ENCODE peak calls at places on chromosomes 5 and 9, in eight cellular contexts. V, B, C, J, R, Y, M and G are unnamed samples.
A peak's percentile ranks its signal among the peaks of the same experiment; 100 is the strongest.

GRCh38 chr9:137152844-137153405 is 14.0 kb downstream of the GRIN1 start:
- DNase-seq in C (no peak), M (no peak), V (no peak), Y (no peak), R (no peak), B (no peak), J (no peak), G (no peak)

GRCh38 chr5:112202694-112203093 is 216.4 kb downstream of the EPB41L4A start:
- DNase-seq in B (no peak), R (no peak), V (no peak), M (no peak), C (no peak), Y (no peak), J (no peak), G (no peak)

GRCh38 chr9:120366646-120367019 is 213.3 kb downstream of the CDK5RAP2 start:
- DNase-seq in V (peak; percentile 52), R (no peak), B (no peak), M (no peak), Y (peak; percentile 70), C (peak; percentile 77), J (peak; percentile 31), G (no peak)

GRCh38 chr5:59322058-59322457 is 571.5 kb downstream of the PDE4D start:
- DNase-seq in V (no peak), B (no peak), C (no peak), R (no peak), J (no peak), M (no peak), Y (no peak), G (no peak)

GRCh38 chr9:33446507-33447403 is 638 bp downstream of the AQP3 start:
- DNase-seq in C (peak; percentile 75), R (peak; percentile 48), J (peak; percentile 64), V (peak; percentile 20), B (peak; percentile 52), M (peak; percentile 33), Y (no peak), G (peak; percentile 56)

GRCh38 chr9:112820886-112821285 is 69.8 kb downstream of the SLC46A2 start:
- DNase-seq in B (no peak), R (no peak), Y (peak; percentile 4), J (no peak), C (no peak), M (no peak), V (no peak), G (no peak)

GRCh38 chr9:114214181-114214580 is 58.8 kb downstream of the COL27A1 start:
- DNase-seq in B (no peak), V (no peak), M (peak; percentile 60), R (no peak), Y (no peak), C (no peak), J (no peak), G (no peak)

GRCh38 chr5:98307811-98308210 is 465.7 kb upstream of the RGMB start:
- DNase-seq in R (no peak), C (no peak), B (no peak), J (no peak), Y (no peak), V (no peak), M (no peak), G (no peak)

GRCh38 chr5:12615141-12615820 is 711.0 kb upstream of the CTNND2 start:
- DNase-seq in R (no peak), C (no peak), V (no peak), Y (no peak), J (no peak), B (no peak), M (no peak), G (no peak)

GRCh38 chr5:132478498-132478855 is 12.1 kb downstream of the IRF1 start:
- DNase-seq in R (no peak), M (peak; percentile 15), Y (no peak), V (no peak), B (no peak), C (no peak), J (no peak), G (no peak)

GRCh38 chr9:15873573-15874177 is 320.8 kb downstream of the CCDC171 start:
- DNase-seq in V (peak; percentile 63), J (no peak), M (no peak), R (no peak), B (no peak), Y (no peak), C (no peak), G (no peak)

GRCh38 chr5:156475831-156476551 is 149.0 kb downstream of the SGCD start:
- DNase-seq in B (no peak), Y (peak; percentile 80), M (peak; percentile 29), V (peak; percentile 49), C (peak; percentile 86), R (peak; percentile 55), J (no peak), G (peak; percentile 12)

GRCh38 chr5:60586307-60586901 is 113.6 kb downstream of the DEPDC1B start:
- DNase-seq in B (no peak), C (no peak), V (peak; percentile 7), J (no peak), Y (no peak), M (no peak), R (no peak), G (no peak)

GRCh38 chr9:73011956-73012355 is 59.1 kb upstream of the ALDH1A1 start:
- DNase-seq in M (no peak), V (no peak), Y (no peak), C (no peak), R (no peak), J (no peak), B (no peak), G (no peak)

GRCh38 chr9:133148351-133149129 is 15.2 kb downstream of the GBGT1 start:
- DNase-seq in B (peak; percentile 68), C (peak; percentile 68), V (peak; percentile 48), J (peak; percentile 66), R (no peak), M (peak; percentile 66), Y (no peak), G (peak; percentile 65)

GRCh38 chr5:8457187-8458037 is 588.5 kb downstream of the MTRR start:
- DNase-seq in V (no peak), C (no peak), R (peak; percentile 96), M (peak; percentile 95), Y (peak; percentile 99), B (peak; percentile 85), J (peak; percentile 92), G (peak; percentile 86)

GRCh38 chr5:177385720-177386119 is 1.5 kb downstream of the SLC34A1 start:
- DNase-seq in J (no peak), B (no peak), V (no peak), Y (no peak), C (no peak), R (no peak), M (no peak), G (no peak)

DNA sequence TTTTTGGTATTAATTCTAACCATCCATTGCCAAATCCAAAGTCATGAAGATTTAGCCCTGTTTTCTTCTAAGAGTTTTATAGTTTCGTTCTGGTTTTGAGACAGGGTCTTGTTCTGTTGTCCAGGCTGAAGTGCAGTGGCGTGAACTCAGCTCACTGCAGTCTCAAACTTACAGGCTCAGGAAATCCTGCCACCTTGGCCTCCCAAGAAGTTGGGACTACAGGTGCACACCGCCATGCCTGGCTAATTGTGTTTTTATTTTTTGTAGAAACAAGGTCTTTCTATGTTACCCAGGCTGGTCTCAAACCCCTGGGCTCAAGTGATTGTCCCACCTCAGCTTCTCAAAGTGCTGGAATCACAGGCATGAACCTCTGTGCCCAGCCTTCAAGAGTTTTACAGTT is 21.0 kb downstream of the ACTL7A start:
- DNase-seq in Y (no peak), R (no peak), M (no peak), C (no peak), V (no peak), B (no peak), J (no peak), G (no peak)
- H3K36me3 ChIP-seq in Y (peaks cover 10% of the 10 kb centered on the region), R (peaks cover 84% of the 10 kb centered on the region), M (peaks cover 79% of the 10 kb centered on the region), C (peaks cover 53% of the 10 kb centered on the region), V (peaks cover under 1% of the 10 kb centered on the region), B (peaks cover 84% of the 10 kb centered on the region), J (peaks cover 10% of the 10 kb centered on the region), G (peaks cover 23% of the 10 kb centered on the region)

GRCh38 chr5:22892441-22892840 is 39.3 kb upstream of the CDH12 start:
- DNase-seq in C (no peak), M (no peak), B (no peak), V (no peak), Y (no peak), R (no peak), J (no peak), G (no peak)

GRCh38 chr5:22887566-22887965 is 34.4 kb upstream of the CDH12 start:
- DNase-seq in Y (no peak), M (no peak), V (no peak), J (no peak), B (no peak), R (no peak), C (no peak), G (no peak)

DNA sequence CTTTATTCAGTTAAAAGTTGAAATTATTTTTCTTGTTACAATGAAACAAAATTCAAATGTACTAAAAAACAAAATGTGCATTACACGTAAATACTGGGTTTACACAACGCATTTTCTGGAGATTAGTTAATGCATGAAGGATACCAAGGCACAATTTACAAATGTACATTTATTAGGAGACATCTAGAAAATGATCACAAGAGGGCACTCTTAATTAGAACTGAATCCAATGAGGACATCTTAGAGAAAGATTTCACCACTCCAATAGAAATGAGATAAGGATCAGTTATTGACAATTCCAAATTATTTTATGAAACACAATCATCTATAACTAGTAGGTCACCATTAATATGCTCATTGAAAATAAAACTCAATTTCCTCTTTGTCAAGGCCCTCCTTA is 36.6 kb upstream of the CDH12 start:
- DNase-seq in M (no peak), R (no peak), C (no peak), J (no peak), V (no peak), B (no peak), Y (no peak), G (no peak)
- TF ChIP-seq CTCF in M (peak; percentile 49), R (no peak), C (peak; percentile 62), J (no peak), V (peak; percentile 49), B (no peak), Y (no peak), G (no peak)

DNA sequence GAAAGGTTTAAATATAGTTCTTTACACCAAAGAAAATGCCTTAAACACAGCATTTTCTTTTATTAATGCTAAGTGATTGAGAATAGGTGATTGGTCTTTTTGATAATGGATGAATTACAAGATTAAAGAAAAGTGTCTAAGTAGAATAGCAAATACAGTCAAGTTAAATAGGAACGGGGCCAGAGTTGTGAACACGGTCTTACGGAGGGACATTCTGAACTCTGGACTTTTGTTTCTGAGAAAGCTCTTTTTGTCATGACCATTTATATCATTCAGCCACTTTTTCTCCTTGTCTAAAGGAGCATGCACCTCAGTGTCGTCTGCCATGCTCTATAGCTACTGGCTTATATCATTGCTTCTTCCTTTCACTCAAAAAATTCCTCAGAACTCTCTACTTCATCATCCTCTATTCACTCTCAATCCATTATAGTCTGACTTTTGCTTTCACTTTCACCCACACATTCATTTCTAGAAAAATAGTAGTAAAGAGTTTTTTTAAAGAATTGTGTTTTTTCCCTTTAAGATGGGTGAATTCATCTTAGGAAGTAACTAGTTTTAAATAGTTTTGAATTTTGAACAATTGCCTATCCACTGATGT is 263.0 kb upstream of the FBXL7 start:
- DNase-seq in J (no peak), R (no peak), V (no peak), B (no peak), C (no peak), Y (no peak), M (no peak), G (no peak)
- H3K4me3 ChIP-seq in J (no peak overlapping the region), R (peak overlapping the region; percentile 27), V (no peak overlapping the region), B (no peak overlapping the region), C (no peak overlapping the region), Y (no peak overlapping the region), M (peak overlapping the region; percentile 46), G (no peak overlapping the region)

DNA sequence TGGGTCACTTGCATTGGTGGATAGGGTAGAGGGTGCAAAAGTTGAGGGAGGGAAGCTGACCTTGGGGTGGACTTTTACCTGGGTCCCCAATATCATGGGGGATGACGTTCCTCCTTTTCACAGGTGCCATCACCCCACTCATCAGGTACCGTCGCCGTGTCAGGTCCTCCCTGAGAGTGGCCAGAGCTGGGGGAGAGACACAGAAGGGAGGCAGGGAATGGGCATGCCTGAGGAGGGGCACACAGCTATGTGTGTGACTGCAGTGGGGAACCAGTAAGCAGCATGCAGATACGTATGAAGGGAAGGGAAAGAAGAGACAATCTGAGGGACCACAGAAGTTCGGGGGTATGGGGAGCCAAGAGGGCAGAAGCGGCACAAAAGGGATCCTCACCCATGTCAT is 6.5 kb downstream of the CREB3 start:
- DNase-seq in C (no peak), M (no peak), J (no peak), Y (no peak), B (no peak), R (no peak), V (no peak), G (no peak)
- H3K36me3 ChIP-seq in C (peaks cover 95% of the 10 kb centered on the region), M (peaks cover 99% of the 10 kb centered on the region), J (peaks cover 20% of the 10 kb centered on the region), Y (peaks cover 52% of the 10 kb centered on the region), B (peaks cover 100% of the 10 kb centered on the region), R (peaks cover 96% of the 10 kb centered on the region), V (no peaks in the 10 kb centered on the region), G (peaks cover 84% of the 10 kb centered on the region)